ENCODE peak calls at places on chromosomes 6 and 20, in ten cellular contexts. J is T1000; S is heart right ventricle; H is PC-3; Q is stimulated activated naive CD4-positive, alpha-beta T cell treated with Interleukin-2 at 50 U/mL for 16 hours; Y is MV-4-11; V is T-helper 2 cell; D is RWPE1; B is HuH-7.5; I is GM04503. W is an unnamed sample.

GRCh38 chr6:33621396-33622388 is 570 bp downstream of the ITPR3 start:
- DNase-seq in D (no peak), V (peak; percentile 47), Q (peak; percentile 43), Y (no peak), J (no peak), H (peak; percentile 49), S (peak; percentile 48), B (no peak), I (no peak), W (peak; percentile 52)

GRCh38 chr20:46990811-46991567 is 96.3 kb downstream of the EYA2 start:
- DNase-seq in S (no peak), H (no peak), D (no peak), V (no peak), Y (no peak), Q (no peak), J (no peak), B (no peak), I (no peak), W (no peak)

GRCh38 chr20:47278907-47279348 is 77.6 kb downstream of the ZMYND8 start:
- DNase-seq in Q (no peak), S (no peak), D (no peak), J (no peak), I (no peak), V (no peak), H (peak; percentile 12), Y (no peak), B (no peak), W (no peak)

GRCh38 chr6:63094947-63095346 is 116.3 kb upstream of the FKBP1C start:
- DNase-seq in B (no peak), Q (no peak), V (no peak), S (no peak), I (no peak), D (no peak), Y (no peak), H (no peak), J (no peak), W (no peak)

GRCh38 chr20:45300961-45301360 is 5.7 kb upstream of the RBPJL start:
- DNase-seq in H (peak; percentile 47), D (peak; percentile 46), Q (no peak), J (no peak), V (peak; percentile 70), Y (peak; percentile 24), B (peak; percentile 85), S (no peak), I (no peak), W (peak; percentile 60)

GRCh38 chr6:112620832-112621569 is 273.9 kb downstream of the RFPL4B start:
- DNase-seq in Y (no peak), S (no peak), I (no peak), Q (no peak), B (no peak), J (no peak), V (no peak), H (peak; percentile 33), D (peak; percentile 46), W (no peak)

GRCh38 chr6:107666084-107666981 is 157.8 kb downstream of the SCML4 start:
- DNase-seq in D (no peak), Y (peak; percentile 48), Q (no peak), V (no peak), H (peak; percentile 78), I (no peak), B (peak; percentile 73), S (no peak), J (no peak), W (no peak)

GRCh38 chr6:153312633-153313032 is 181.6 kb upstream of the RGS17 start:
- DNase-seq in D (peak; percentile 54), V (peak; percentile 46), Y (peak; percentile 67), J (peak; percentile 13), I (no peak), B (no peak), S (peak; percentile 28), H (peak; percentile 69), Q (no peak), W (peak; percentile 13)